ENCODE peak calls at places on chromosome 12, in seven cellular contexts. One of them, this sample, is unnamed.

GRCh38 chr12:1660304-1661187 is 30.3 kb upstream of the ADIPOR2 start:
- DNase-seq in HCT116: no peak
- DNase-seq in lower leg skin: peak; percentile 95
- DNase-seq in breast epithelium: peak; percentile 60
- DNase-seq in HFF-Myc: no peak
- DNase-seq in psoas muscle: peak; percentile 66
- DNase-seq in fibroblast of lung: no peak
- DNase-seq in this sample: peak; percentile 96

GRCh38 chr12:100208834-100209233 is 8.2 kb downstream of the ACTR6 start:
- DNase-seq in HCT116: no peak
- DNase-seq in psoas muscle: no peak
- DNase-seq in fibroblast of lung: no peak
- DNase-seq in HFF-Myc: no peak
- DNase-seq in lower leg skin: peak; percentile 43
- DNase-seq in breast epithelium: no peak
- DNase-seq in this sample: no peak

GRCh38 chr12:79407671-79408622 is 282.8 kb downstream of the PAWR start:
- DNase-seq in psoas muscle: no peak
- DNase-seq in HCT116: peak; percentile 63
- DNase-seq in lower leg skin: no peak
- DNase-seq in HFF-Myc: peak; percentile 76
- DNase-seq in breast epithelium: no peak
- DNase-seq in fibroblast of lung: peak; percentile 85
- DNase-seq in this sample: peak; percentile 86

GRCh38 chr12:113208041-113208934 is 13.0 kb upstream of the TPCN1 start:
- DNase-seq in HFF-Myc: peak; percentile 72
- DNase-seq in breast epithelium: no peak
- DNase-seq in lower leg skin: no peak
- DNase-seq in fibroblast of lung: peak; percentile 47
- DNase-seq in HCT116: no peak
- DNase-seq in psoas muscle: no peak
- DNase-seq in this sample: no peak

GRCh38 chr12:15532364-15532977 is 210.2 kb downstream of the PTPRO start:
- DNase-seq in breast epithelium: no peak
- DNase-seq in psoas muscle: no peak
- DNase-seq in HCT116: peak; percentile 72
- DNase-seq in lower leg skin: no peak
- DNase-seq in fibroblast of lung: peak; percentile 67
- DNase-seq in HFF-Myc: peak; percentile 51
- DNase-seq in this sample: peak; percentile 78

GRCh38 chr12:98637068-98637467 is 7.5 kb downstream of the IKBIP start:
- DNase-seq in psoas muscle: no peak
- DNase-seq in HCT116: no peak
- DNase-seq in breast epithelium: no peak
- DNase-seq in lower leg skin: no peak
- DNase-seq in HFF-Myc: no peak
- DNase-seq in fibroblast of lung: no peak
- DNase-seq in this sample: no peak

GRCh38 chr12:77842430-77842829 is 11.7 kb downstream of the NAV3 start:
- DNase-seq in fibroblast of lung: peak; percentile 52
- DNase-seq in psoas muscle: no peak
- DNase-seq in HFF-Myc: no peak
- DNase-seq in HCT116: no peak
- DNase-seq in lower leg skin: no peak
- DNase-seq in breast epithelium: no peak
- DNase-seq in this sample: peak; percentile 54

GRCh38 chr12:87807127-87807526 is 222.1 kb downstream of the C12orf50 start:
- DNase-seq in breast epithelium: no peak
- DNase-seq in lower leg skin: no peak
- DNase-seq in psoas muscle: no peak
- DNase-seq in HCT116: no peak
- DNase-seq in fibroblast of lung: no peak
- DNase-seq in HFF-Myc: no peak
- DNase-seq in this sample: no peak

GRCh38 chr12:48925218-48925871 is at the start of gene FKBP11:
- DNase-seq in lower leg skin: peak; percentile 93
- DNase-seq in fibroblast of lung: peak; percentile 58
- DNase-seq in psoas muscle: peak; percentile 77
- DNase-seq in breast epithelium: peak; percentile 63
- DNase-seq in HCT116: no peak
- DNase-seq in HFF-Myc: no peak
- DNase-seq in this sample: peak; percentile 38

GRCh38 chr12:95131589-95132335 is 58.3 kb upstream of the NR2C1 start:
- DNase-seq in breast epithelium: no peak
- DNase-seq in psoas muscle: no peak
- DNase-seq in fibroblast of lung: no peak
- DNase-seq in HFF-Myc: no peak
- DNase-seq in lower leg skin: no peak
- DNase-seq in HCT116: no peak
- DNase-seq in this sample: no peak

GRCh38 chr12:63151061-63151897 is at the start of gene AVPR1A:
- DNase-seq in fibroblast of lung: no peak
- DNase-seq in lower leg skin: peak; percentile 84
- DNase-seq in psoas muscle: peak; percentile 43
- DNase-seq in breast epithelium: no peak
- DNase-seq in HCT116: no peak
- DNase-seq in HFF-Myc: no peak
- DNase-seq in this sample: peak; percentile 5

GRCh38 chr12:46915861-46916260 is 90.1 kb upstream of the SLC38A4 start:
- DNase-seq in fibroblast of lung: peak; percentile 69
- DNase-seq in HCT116: no peak
- DNase-seq in HFF-Myc: no peak
- DNase-seq in psoas muscle: peak; percentile 62
- DNase-seq in lower leg skin: no peak
- DNase-seq in breast epithelium: no peak
- DNase-seq in this sample: peak; percentile 41

GRCh38 chr12:22657538-22657937 is 32.6 kb downstream of the ETNK1 start:
- DNase-seq in fibroblast of lung: peak; percentile 26
- DNase-seq in lower leg skin: no peak
- DNase-seq in breast epithelium: no peak
- DNase-seq in HFF-Myc: no peak
- DNase-seq in HCT116: no peak
- DNase-seq in psoas muscle: no peak
- DNase-seq in this sample: peak; percentile 58

GRCh38 chr12:124700810-124701594 is 133.6 kb upstream of the NCOR2 start:
- DNase-seq in lower leg skin: no peak
- DNase-seq in fibroblast of lung: peak; percentile 92
- DNase-seq in breast epithelium: no peak
- DNase-seq in HCT116: no peak
- DNase-seq in psoas muscle: no peak
- DNase-seq in HFF-Myc: no peak
- DNase-seq in this sample: peak; percentile 62

GRCh38 chr12:81261508-81262207 is 183.8 kb downstream of the ACSS3 start:
- DNase-seq in breast epithelium: no peak
- DNase-seq in HCT116: no peak
- DNase-seq in psoas muscle: no peak
- DNase-seq in lower leg skin: no peak
- DNase-seq in HFF-Myc: no peak
- DNase-seq in fibroblast of lung: no peak
- DNase-seq in this sample: no peak

GRCh38 chr12:93785262-93786010 is 108.3 kb downstream of the CRADD start:
- DNase-seq in fibroblast of lung: peak; percentile 96
- DNase-seq in HCT116: peak; percentile 85
- DNase-seq in HFF-Myc: peak; percentile 91
- DNase-seq in lower leg skin: no peak
- DNase-seq in psoas muscle: peak; percentile 50
- DNase-seq in breast epithelium: no peak
- DNase-seq in this sample: peak; percentile 86

GRCh38 chr12:126488786-126489185 is 1423.6 kb downstream of the AACS start:
- DNase-seq in HFF-Myc: no peak
- DNase-seq in fibroblast of lung: no peak
- DNase-seq in lower leg skin: no peak
- DNase-seq in psoas muscle: no peak
- DNase-seq in HCT116: no peak
- DNase-seq in breast epithelium: no peak
- DNase-seq in this sample: no peak

GRCh38 chr12:90216815-90217214 is 508.2 kb upstream of the ATP2B1 start:
- DNase-seq in breast epithelium: no peak
- DNase-seq in lower leg skin: no peak
- DNase-seq in fibroblast of lung: peak; percentile 70
- DNase-seq in HCT116: no peak
- DNase-seq in HFF-Myc: no peak
- DNase-seq in psoas muscle: no peak
- DNase-seq in this sample: no peak

GRCh38 chr12:25701290-25701689 is 148.2 kb upstream of the LMNTD1 start:
- DNase-seq in HCT116: peak; percentile 1
- DNase-seq in fibroblast of lung: peak; percentile 78
- DNase-seq in breast epithelium: no peak
- DNase-seq in lower leg skin: no peak
- DNase-seq in psoas muscle: no peak
- DNase-seq in HFF-Myc: no peak
- DNase-seq in this sample: peak; percentile 54

GRCh38 chr12:121209629-121210572 is at the start of gene P2RX4:
- DNase-seq in breast epithelium: peak; percentile 78
- DNase-seq in HFF-Myc: no peak
- DNase-seq in fibroblast of lung: peak; percentile 63
- DNase-seq in lower leg skin: peak; percentile 97
- DNase-seq in HCT116: peak; percentile 52
- DNase-seq in psoas muscle: peak; percentile 89
- DNase-seq in this sample: peak; percentile 75
- TF ChIP-seq CTCF in breast epithelium: no peak
- TF ChIP-seq CTCF in HFF-Myc: peak; percentile 14
- TF ChIP-seq CTCF in fibroblast of lung: no peak
- TF ChIP-seq CTCF in lower leg skin: no peak
- TF ChIP-seq CTCF in HCT116: peak; percentile 7
- TF ChIP-seq CTCF in psoas muscle: no peak
- TF ChIP-seq CTCF in this sample: no peak

GRCh38 chr12:29781705-29782266 is 2.0 kb downstream of the TMTC1 start:
- DNase-seq in HCT116: no peak
- DNase-seq in lower leg skin: no peak
- DNase-seq in HFF-Myc: no peak
- DNase-seq in breast epithelium: no peak
- DNase-seq in psoas muscle: no peak
- DNase-seq in fibroblast of lung: no peak
- DNase-seq in this sample: no peak
- H3K4me3 ChIP-seq in HCT116: no peak overlapping the region
- H3K4me3 ChIP-seq in lower leg skin: peak overlapping the region; percentile 57
- H3K4me3 ChIP-seq in HFF-Myc: no peak overlapping the region
- H3K4me3 ChIP-seq in breast epithelium: peak overlapping the region; percentile 68
- H3K4me3 ChIP-seq in psoas muscle: peak overlapping the region; percentile 75
- H3K4me3 ChIP-seq in fibroblast of lung: peak overlapping the region; percentile 81
- H3K4me3 ChIP-seq in this sample: peak overlapping the region; percentile 58

GRCh38 chr12:104457746-104458644 is 1.2 kb downstream of the CHST11 start:
- DNase-seq in HCT116: no peak
- DNase-seq in breast epithelium: no peak
- DNase-seq in HFF-Myc: no peak
- DNase-seq in lower leg skin: peak; percentile 86
- DNase-seq in fibroblast of lung: peak; percentile 32
- DNase-seq in psoas muscle: peak; percentile 60
- DNase-seq in this sample: peak; percentile 42

GRCh38 chr12:104454997-104455396 is 1.8 kb upstream of the CHST11 start:
- DNase-seq in HFF-Myc: peak; percentile 14
- DNase-seq in lower leg skin: no peak
- DNase-seq in HCT116: peak; percentile 57
- DNase-seq in fibroblast of lung: peak; percentile 84
- DNase-seq in breast epithelium: no peak
- DNase-seq in psoas muscle: no peak
- DNase-seq in this sample: peak; percentile 96

GRCh38 chr12:104456950-104457745 is 400 bp downstream of the CHST11 start:
- DNase-seq in lower leg skin: peak; percentile 91
- DNase-seq in HFF-Myc: peak; percentile 65
- DNase-seq in HCT116: no peak
- DNase-seq in psoas muscle: peak; percentile 57
- DNase-seq in fibroblast of lung: peak; percentile 76
- DNase-seq in breast epithelium: no peak
- DNase-seq in this sample: peak; percentile 75

GRCh38 chr12:104455594-104456416 is 943 bp upstream of the CHST11 start:
- DNase-seq in psoas muscle: no peak
- DNase-seq in HFF-Myc: no peak
- DNase-seq in HCT116: no peak
- DNase-seq in breast epithelium: no peak
- DNase-seq in lower leg skin: no peak
- DNase-seq in fibroblast of lung: no peak
- DNase-seq in this sample: no peak

DNA sequence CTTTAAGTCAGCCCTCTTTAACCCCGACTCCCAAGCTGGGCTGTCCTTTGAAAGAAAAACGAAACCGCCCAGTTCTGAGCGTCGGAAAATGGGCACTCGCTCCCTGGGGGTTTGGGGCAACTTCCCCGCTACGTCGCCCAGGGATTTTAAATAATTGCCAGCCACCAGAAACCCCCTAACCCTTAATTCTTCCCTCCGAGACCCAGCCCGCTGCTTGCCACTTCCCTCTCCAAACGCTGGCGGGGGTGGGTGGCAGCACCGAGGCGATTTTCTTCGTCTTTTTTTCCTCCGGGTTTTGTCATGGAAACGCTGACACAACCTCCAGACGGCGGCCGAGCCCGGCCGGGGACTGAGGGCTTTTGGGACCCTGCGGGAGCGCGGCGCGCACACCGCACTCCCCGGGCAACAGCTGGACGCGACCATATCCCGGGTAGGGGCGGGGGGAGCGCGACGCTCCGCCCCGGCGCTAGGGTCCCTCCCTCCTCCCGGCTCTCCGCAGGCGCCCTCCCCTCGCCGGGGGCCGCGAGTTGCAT is at the start of gene CHST11:
- DNase-seq in breast epithelium: no peak
- DNase-seq in lower leg skin: peak; percentile 95
- DNase-seq in fibroblast of lung: peak; percentile 88
- DNase-seq in psoas muscle: peak; percentile 84
- DNase-seq in HFF-Myc: peak; percentile 50
- DNase-seq in HCT116: peak; percentile 48
- DNase-seq in this sample: peak; percentile 81
- TF ChIP-seq CTCF in breast epithelium: peak; percentile 26
- TF ChIP-seq CTCF in lower leg skin: no peak
- TF ChIP-seq CTCF in fibroblast of lung: peak; percentile 35
- TF ChIP-seq CTCF in psoas muscle: peak; percentile 17
- TF ChIP-seq CTCF in HFF-Myc: peak; percentile 17
- TF ChIP-seq CTCF in HCT116: peak; percentile 19
- TF ChIP-seq CTCF in this sample: peak; percentile 23

DNA sequence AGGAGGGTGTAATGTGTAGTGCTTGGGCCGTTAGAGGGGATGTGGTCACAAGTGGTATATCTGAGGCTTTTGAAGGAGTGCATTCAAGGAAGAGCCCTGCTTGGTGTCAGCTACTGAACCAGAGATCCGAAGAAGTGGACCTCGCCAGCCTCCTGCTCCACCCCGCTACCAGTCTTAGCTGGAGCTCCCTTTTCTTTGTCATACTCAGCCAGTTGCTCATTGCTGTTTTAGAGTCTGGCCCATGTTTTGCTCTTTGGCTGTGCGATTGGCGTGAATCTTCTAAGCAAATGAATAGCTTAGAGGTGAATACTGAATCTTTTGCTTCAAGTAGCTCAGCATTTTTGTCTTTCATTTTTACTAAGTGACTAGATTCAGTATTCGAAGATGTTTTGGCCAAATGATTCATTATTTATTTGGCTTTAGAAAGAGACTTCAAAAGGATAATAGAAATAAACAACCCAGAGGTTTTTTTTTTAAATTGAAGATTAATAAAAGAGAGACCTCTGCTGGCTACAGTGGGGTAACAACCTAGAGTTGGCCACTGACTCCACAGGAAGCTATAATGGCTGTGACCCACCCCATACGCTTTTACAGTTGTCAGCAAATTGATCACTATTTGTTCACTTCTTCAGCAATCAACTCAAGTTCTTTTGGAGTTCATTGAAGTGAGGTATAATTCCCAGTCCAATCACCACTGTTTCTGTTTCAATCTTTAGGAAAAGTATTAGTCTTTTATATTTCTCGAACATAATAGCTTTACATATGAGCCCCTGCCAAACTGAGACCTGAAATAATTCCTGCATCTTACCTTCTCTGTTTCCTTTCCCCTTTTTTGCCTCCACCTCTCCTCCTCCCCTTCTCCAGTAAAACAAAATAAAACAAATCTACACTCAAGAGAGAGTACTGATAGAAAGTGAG is 19.9 kb downstream of the CDKN1B start:
- DNase-seq in lower leg skin: no peak
- DNase-seq in HFF-Myc: no peak
- DNase-seq in breast epithelium: no peak
- DNase-seq in psoas muscle: no peak
- DNase-seq in fibroblast of lung: peak; percentile 91
- DNase-seq in HCT116: no peak
- DNase-seq in this sample: peak; percentile 51
- H3K4me3 ChIP-seq in lower leg skin: no peak overlapping the region
- H3K4me3 ChIP-seq in HFF-Myc: peak overlapping the region; percentile 12
- H3K4me3 ChIP-seq in breast epithelium: no peak overlapping the region
- H3K4me3 ChIP-seq in psoas muscle: peak overlapping the region; percentile 33
- H3K4me3 ChIP-seq in fibroblast of lung: peak overlapping the region; percentile 3
- H3K4me3 ChIP-seq in HCT116: no peak overlapping the region
- H3K4me3 ChIP-seq in this sample: no peak overlapping the region